ENCODE peak calls at places on chromosomes 4 and X, in eight cellular contexts. One of them, this sample, is unnamed.

GRCh38 chr4:105620640-105621323 is 68.4 kb downstream of the ARHGEF38 start:
- DNase-seq in suprapubic skin: no peak
- DNase-seq in mucosa of descending colon: no peak
- DNase-seq in GM23338: no peak
- DNase-seq in IMR-90: peak; percentile 57
- DNase-seq in neural progenitor cell: no peak
- DNase-seq in astrocyte of the spinal cord: peak; percentile 88
- DNase-seq in fibroblast of pulmonary artery: peak; percentile 78
- DNase-seq in this sample: peak; percentile 21

GRCh38 chrX:24372021-24372763 is 11.8 kb downstream of the SUPT20HL1 start:
- DNase-seq in IMR-90: no peak
- DNase-seq in mucosa of descending colon: no peak
- DNase-seq in suprapubic skin: no peak
- DNase-seq in GM23338: peak; percentile 64
- DNase-seq in fibroblast of pulmonary artery: no peak
- DNase-seq in astrocyte of the spinal cord: no peak
- DNase-seq in neural progenitor cell: peak; percentile 47
- DNase-seq in this sample: no peak

GRCh38 chrX:26845051-26845450 is 618.1 kb downstream of the PPP4R3C start:
- DNase-seq in neural progenitor cell: no peak
- DNase-seq in IMR-90: no peak
- DNase-seq in fibroblast of pulmonary artery: peak; percentile 25
- DNase-seq in suprapubic skin: no peak
- DNase-seq in astrocyte of the spinal cord: peak; percentile 68
- DNase-seq in mucosa of descending colon: no peak
- DNase-seq in GM23338: no peak
- DNase-seq in this sample: peak; percentile 26

GRCh38 chrX:132741706-132742105 is 216.7 kb downstream of the HS6ST2 start:
- DNase-seq in IMR-90: no peak
- DNase-seq in GM23338: no peak
- DNase-seq in neural progenitor cell: no peak
- DNase-seq in suprapubic skin: no peak
- DNase-seq in fibroblast of pulmonary artery: no peak
- DNase-seq in astrocyte of the spinal cord: no peak
- DNase-seq in mucosa of descending colon: no peak
- DNase-seq in this sample: no peak

GRCh38 chr4:15658136-15658535 is 3.0 kb upstream of the FBXL5 start:
- DNase-seq in fibroblast of pulmonary artery: no peak
- DNase-seq in suprapubic skin: no peak
- DNase-seq in astrocyte of the spinal cord: no peak
- DNase-seq in mucosa of descending colon: no peak
- DNase-seq in IMR-90: no peak
- DNase-seq in GM23338: no peak
- DNase-seq in neural progenitor cell: no peak
- DNase-seq in this sample: no peak

GRCh38 chrX:54473993-54474859 is 21.8 kb downstream of the FGD1 start:
- DNase-seq in IMR-90: no peak
- DNase-seq in fibroblast of pulmonary artery: no peak
- DNase-seq in suprapubic skin: no peak
- DNase-seq in GM23338: no peak
- DNase-seq in neural progenitor cell: no peak
- DNase-seq in astrocyte of the spinal cord: no peak
- DNase-seq in mucosa of descending colon: no peak
- DNase-seq in this sample: no peak

GRCh38 chr4:126954537-126955291 is 678.0 kb upstream of the INTU start:
- DNase-seq in suprapubic skin: no peak
- DNase-seq in neural progenitor cell: peak; percentile 54
- DNase-seq in astrocyte of the spinal cord: no peak
- DNase-seq in GM23338: no peak
- DNase-seq in mucosa of descending colon: no peak
- DNase-seq in IMR-90: no peak
- DNase-seq in fibroblast of pulmonary artery: no peak
- DNase-seq in this sample: no peak

GRCh38 chr4:161813389-161813788 is 350.4 kb downstream of the FSTL5 start:
- DNase-seq in mucosa of descending colon: no peak
- DNase-seq in astrocyte of the spinal cord: no peak
- DNase-seq in GM23338: no peak
- DNase-seq in suprapubic skin: no peak
- DNase-seq in fibroblast of pulmonary artery: no peak
- DNase-seq in IMR-90: no peak
- DNase-seq in neural progenitor cell: no peak
- DNase-seq in this sample: no peak

GRCh38 chrX:15173411-15173810 is 96.5 kb downstream of the ASB9 start:
- DNase-seq in fibroblast of pulmonary artery: no peak
- DNase-seq in neural progenitor cell: no peak
- DNase-seq in IMR-90: no peak
- DNase-seq in mucosa of descending colon: no peak
- DNase-seq in suprapubic skin: no peak
- DNase-seq in astrocyte of the spinal cord: no peak
- DNase-seq in GM23338: no peak
- DNase-seq in this sample: no peak

GRCh38 chr4:124321370-124321769 is 391.2 kb downstream of the ANKRD50 start:
- DNase-seq in astrocyte of the spinal cord: peak; percentile 17
- DNase-seq in IMR-90: peak; percentile 17
- DNase-seq in fibroblast of pulmonary artery: peak; percentile 35
- DNase-seq in neural progenitor cell: peak; percentile 17
- DNase-seq in mucosa of descending colon: no peak
- DNase-seq in suprapubic skin: no peak
- DNase-seq in GM23338: peak; percentile 24
- DNase-seq in this sample: no peak

GRCh38 chrX:138858438-138858837 is 146.9 kb upstream of the FGF13 start:
- DNase-seq in suprapubic skin: no peak
- DNase-seq in neural progenitor cell: no peak
- DNase-seq in astrocyte of the spinal cord: peak; percentile 64
- DNase-seq in mucosa of descending colon: no peak
- DNase-seq in GM23338: no peak
- DNase-seq in fibroblast of pulmonary artery: peak; percentile 10
- DNase-seq in IMR-90: peak; percentile 1
- DNase-seq in this sample: peak; percentile 1

GRCh38 chr4:152408514-152409327 is 127.2 kb downstream of the FBXW7 start:
- DNase-seq in fibroblast of pulmonary artery: peak; percentile 48
- DNase-seq in GM23338: peak; percentile 83
- DNase-seq in IMR-90: peak; percentile 50
- DNase-seq in astrocyte of the spinal cord: peak; percentile 29
- DNase-seq in mucosa of descending colon: no peak
- DNase-seq in neural progenitor cell: peak; percentile 63
- DNase-seq in suprapubic skin: no peak
- DNase-seq in this sample: peak; percentile 55
- TF ChIP-seq CTCF in fibroblast of pulmonary artery: peak; percentile 70
- TF ChIP-seq CTCF in GM23338: peak; percentile 79
- TF ChIP-seq CTCF in IMR-90: peak; percentile 76
- TF ChIP-seq CTCF in astrocyte of the spinal cord: peak; percentile 61
- TF ChIP-seq CTCF in mucosa of descending colon: no peak
- TF ChIP-seq CTCF in neural progenitor cell: peak; percentile 82
- TF ChIP-seq CTCF in suprapubic skin: peak; percentile 27
- TF ChIP-seq CTCF in this sample: peak; percentile 56

DNA sequence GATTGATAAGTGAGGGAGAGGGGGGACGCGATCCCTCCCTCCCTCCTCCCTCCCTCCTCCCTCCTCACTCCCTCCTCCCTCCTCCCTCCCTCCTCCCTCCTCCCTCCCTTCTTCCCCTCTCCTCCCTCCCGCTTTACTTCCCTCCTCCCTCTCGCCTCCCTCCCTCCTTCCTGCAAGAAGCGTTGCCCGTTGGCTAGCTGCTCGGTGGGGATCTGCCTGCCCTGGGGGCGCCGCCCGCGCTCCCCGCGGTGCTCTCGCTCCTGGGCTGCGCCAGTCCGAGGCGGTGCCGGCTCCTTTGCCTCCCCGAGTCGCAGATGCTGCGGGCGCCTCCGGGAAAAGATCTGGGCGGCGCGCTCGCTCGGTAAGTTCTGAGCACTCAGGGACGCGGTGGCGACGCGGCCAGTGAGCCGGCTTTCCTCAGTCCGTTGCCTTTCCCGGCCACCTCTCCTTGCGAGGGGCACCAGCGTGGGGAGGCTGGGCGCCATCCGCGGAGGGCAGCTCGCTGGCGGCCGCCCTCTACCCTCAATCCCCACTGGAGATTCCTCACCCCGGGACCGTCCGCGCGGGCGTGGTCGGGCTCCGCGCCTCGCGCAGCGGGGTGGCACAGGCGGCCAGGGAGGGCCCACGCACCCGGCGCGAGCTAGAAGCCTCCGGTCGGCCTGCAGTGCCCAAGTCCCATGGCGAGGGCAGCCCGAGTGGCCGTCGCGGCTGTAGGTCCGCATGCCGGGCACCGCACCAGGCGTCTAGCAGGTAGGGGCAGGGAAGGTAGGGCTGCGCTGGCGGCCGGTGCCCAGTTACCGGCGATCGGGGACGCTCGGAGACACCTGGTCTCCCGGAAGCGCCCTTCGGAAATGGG is at the start of gene SLITRK2:
- DNase-seq in GM23338: peak; percentile 57
- DNase-seq in suprapubic skin: no peak
- DNase-seq in fibroblast of pulmonary artery: no peak
- DNase-seq in IMR-90: no peak
- DNase-seq in mucosa of descending colon: no peak
- DNase-seq in neural progenitor cell: peak; percentile 58
- DNase-seq in astrocyte of the spinal cord: peak; percentile 25
- DNase-seq in this sample: no peak
- H3K4me3 ChIP-seq in GM23338: peak within 1 kb of the TSS; percentile 59
- H3K4me3 ChIP-seq in suprapubic skin: peak within 1 kb of the TSS; percentile 53
- H3K4me3 ChIP-seq in fibroblast of pulmonary artery: no peak within 1 kb of the TSS
- H3K4me3 ChIP-seq in IMR-90: no peak within 1 kb of the TSS
- H3K4me3 ChIP-seq in mucosa of descending colon: no peak within 1 kb of the TSS
- H3K4me3 ChIP-seq in neural progenitor cell: peak within 1 kb of the TSS; percentile 53
- H3K4me3 ChIP-seq in astrocyte of the spinal cord: peak within 1 kb of the TSS; percentile 33
- H3K4me3 ChIP-seq in this sample: no peak within 1 kb of the TSS

GRCh38 chr4:33386761-33387160 is 2666.6 kb downstream of the PCDH7 start:
- DNase-seq in GM23338: peak; percentile 17
- DNase-seq in mucosa of descending colon: no peak
- DNase-seq in fibroblast of pulmonary artery: peak; percentile 35
- DNase-seq in IMR-90: no peak
- DNase-seq in suprapubic skin: no peak
- DNase-seq in astrocyte of the spinal cord: no peak
- DNase-seq in neural progenitor cell: no peak
- DNase-seq in this sample: no peak
- TF ChIP-seq CTCF in GM23338: peak; percentile 51
- TF ChIP-seq CTCF in mucosa of descending colon: no peak
- TF ChIP-seq CTCF in fibroblast of pulmonary artery: peak; percentile 48
- TF ChIP-seq CTCF in IMR-90: no peak
- TF ChIP-seq CTCF in suprapubic skin: no peak
- TF ChIP-seq CTCF in astrocyte of the spinal cord: no peak
- TF ChIP-seq CTCF in neural progenitor cell: peak; percentile 37
- TF ChIP-seq CTCF in this sample: no peak

GRCh38 chr4:140754918-140755810 is 1.0 kb downstream of the TBC1D9 start:
- DNase-seq in mucosa of descending colon: no peak
- DNase-seq in GM23338: peak; percentile 51
- DNase-seq in IMR-90: no peak
- DNase-seq in astrocyte of the spinal cord: no peak
- DNase-seq in neural progenitor cell: no peak
- DNase-seq in suprapubic skin: no peak
- DNase-seq in fibroblast of pulmonary artery: peak; percentile 27
- DNase-seq in this sample: no peak

GRCh38 chr4:140752669-140753068 is 3.5 kb downstream of the TBC1D9 start:
- DNase-seq in GM23338: no peak
- DNase-seq in mucosa of descending colon: no peak
- DNase-seq in fibroblast of pulmonary artery: no peak
- DNase-seq in neural progenitor cell: no peak
- DNase-seq in IMR-90: no peak
- DNase-seq in astrocyte of the spinal cord: no peak
- DNase-seq in suprapubic skin: no peak
- DNase-seq in this sample: peak; percentile 17

GRCh38 chr4:140757220-140757607 is 1.0 kb upstream of the TBC1D9 start:
- DNase-seq in neural progenitor cell: peak; percentile 11
- DNase-seq in mucosa of descending colon: no peak
- DNase-seq in fibroblast of pulmonary artery: no peak
- DNase-seq in astrocyte of the spinal cord: no peak
- DNase-seq in suprapubic skin: no peak
- DNase-seq in IMR-90: no peak
- DNase-seq in GM23338: no peak
- DNase-seq in this sample: peak; percentile 76

GRCh38 chr4:140756292-140757219 is at the start of gene TBC1D9:
- DNase-seq in IMR-90: peak; percentile 55
- DNase-seq in GM23338: peak; percentile 97
- DNase-seq in astrocyte of the spinal cord: peak; percentile 68
- DNase-seq in suprapubic skin: peak; percentile 89
- DNase-seq in neural progenitor cell: peak; percentile 94
- DNase-seq in fibroblast of pulmonary artery: peak; percentile 82
- DNase-seq in mucosa of descending colon: peak; percentile 82
- DNase-seq in this sample: peak; percentile 85

DNA sequence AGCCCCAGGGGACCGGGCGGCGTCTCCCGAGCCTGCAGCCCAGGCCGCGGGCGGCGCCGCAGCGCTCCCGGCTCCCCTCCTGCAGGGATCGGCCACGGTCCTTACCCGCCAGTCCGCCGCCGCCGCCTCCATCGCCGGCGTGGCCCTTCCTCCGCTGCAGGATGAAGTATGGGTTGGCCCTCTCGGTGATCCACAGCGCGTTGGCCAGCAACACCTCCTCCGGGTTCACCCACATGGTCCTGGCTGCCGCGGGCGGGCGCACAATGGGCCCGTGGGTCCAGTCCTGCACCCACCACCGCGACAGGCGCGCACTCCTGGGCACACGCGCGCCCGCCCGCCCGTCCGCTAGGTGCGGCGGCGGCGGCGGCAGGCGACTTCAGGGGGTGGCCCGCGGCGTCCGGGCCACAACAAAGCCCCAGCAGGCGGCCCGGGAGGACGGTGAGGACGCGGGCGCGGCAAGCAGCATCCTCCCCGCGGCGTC is 334 bp downstream of the TBC1D9 start:
- DNase-seq in mucosa of descending colon: peak; percentile 72
- DNase-seq in neural progenitor cell: peak; percentile 78
- DNase-seq in IMR-90: peak; percentile 46
- DNase-seq in astrocyte of the spinal cord: peak; percentile 59
- DNase-seq in suprapubic skin: peak; percentile 70
- DNase-seq in GM23338: peak; percentile 60
- DNase-seq in fibroblast of pulmonary artery: peak; percentile 54
- DNase-seq in this sample: peak; percentile 32
- H3K4me3 ChIP-seq in mucosa of descending colon: peak overlapping the region; percentile 66
- H3K4me3 ChIP-seq in neural progenitor cell: peak overlapping the region; percentile 82
- H3K4me3 ChIP-seq in IMR-90: peak overlapping the region; percentile 89
- H3K4me3 ChIP-seq in astrocyte of the spinal cord: peak overlapping the region; percentile 75
- H3K4me3 ChIP-seq in suprapubic skin: peak overlapping the region; percentile 94
- H3K4me3 ChIP-seq in GM23338: peak overlapping the region; percentile 57
- H3K4me3 ChIP-seq in fibroblast of pulmonary artery: peak overlapping the region; percentile 69
- H3K4me3 ChIP-seq in this sample: peak overlapping the region; percentile 76

GRCh38 chr4:113762061-113762850 is 718 bp upstream of the CAMK2D start:
- DNase-seq in mucosa of descending colon: peak; percentile 97
- DNase-seq in GM23338: peak; percentile 100
- DNase-seq in neural progenitor cell: peak; percentile 99
- DNase-seq in fibroblast of pulmonary artery: peak; percentile 100
- DNase-seq in IMR-90: peak; percentile 100
- DNase-seq in suprapubic skin: peak; percentile 99
- DNase-seq in astrocyte of the spinal cord: peak; percentile 100
- DNase-seq in this sample: peak; percentile 100

GRCh38 chr4:113760852-113761681 is 471 bp downstream of the CAMK2D start:
- DNase-seq in IMR-90: peak; percentile 71
- DNase-seq in suprapubic skin: peak; percentile 94
- DNase-seq in GM23338: peak; percentile 78
- DNase-seq in fibroblast of pulmonary artery: peak; percentile 89
- DNase-seq in neural progenitor cell: peak; percentile 62
- DNase-seq in mucosa of descending colon: peak; percentile 88
- DNase-seq in astrocyte of the spinal cord: peak; percentile 71
- DNase-seq in this sample: peak; percentile 94

GRCh38 chr4:113761682-113762060 is at the start of gene CAMK2D:
- DNase-seq in GM23338: no peak
- DNase-seq in neural progenitor cell: peak; percentile 88
- DNase-seq in mucosa of descending colon: peak; percentile 93
- DNase-seq in IMR-90: peak; percentile 89
- DNase-seq in astrocyte of the spinal cord: peak; percentile 93
- DNase-seq in fibroblast of pulmonary artery: peak; percentile 92
- DNase-seq in suprapubic skin: peak; percentile 87
- DNase-seq in this sample: peak; percentile 84

GRCh38 chr4:113764720-113765264 is 3.3 kb upstream of the CAMK2D start:
- DNase-seq in fibroblast of pulmonary artery: no peak
- DNase-seq in IMR-90: no peak
- DNase-seq in mucosa of descending colon: no peak
- DNase-seq in neural progenitor cell: no peak
- DNase-seq in astrocyte of the spinal cord: no peak
- DNase-seq in GM23338: no peak
- DNase-seq in suprapubic skin: no peak
- DNase-seq in this sample: no peak

GRCh38 chr4:113762851-113763172 is 1.3 kb upstream of the CAMK2D start:
- DNase-seq in fibroblast of pulmonary artery: no peak
- DNase-seq in mucosa of descending colon: no peak
- DNase-seq in GM23338: no peak
- DNase-seq in neural progenitor cell: no peak
- DNase-seq in suprapubic skin: no peak
- DNase-seq in astrocyte of the spinal cord: no peak
- DNase-seq in IMR-90: no peak
- DNase-seq in this sample: no peak
- TF ChIP-seq CTCF in fibroblast of pulmonary artery: no peak
- TF ChIP-seq CTCF in mucosa of descending colon: no peak
- TF ChIP-seq CTCF in GM23338: no peak
- TF ChIP-seq CTCF in neural progenitor cell: no peak
- TF ChIP-seq CTCF in suprapubic skin: no peak
- TF ChIP-seq CTCF in astrocyte of the spinal cord: no peak
- TF ChIP-seq CTCF in IMR-90: no peak
- TF ChIP-seq CTCF in this sample: no peak